ENCODE peak calls at places on chromosome 2, in four cellular contexts. One of them, this sample, is unnamed.

GRCh38 chr2:11746807-11747459 is 501 bp downstream of the LPIN1 start:
- DNase-seq in stimulated activated CD8-positive, alpha-beta memory T cell treated with anti-CD3 and anti-CD28 coated beads, Interleukin-4, amount 100 ng/mL, for 1 hour: no peak
- DNase-seq in prostate gland: peak
- DNase-seq in M059J: peak
- DNase-seq in this sample: peak

GRCh38 chr2:64963719-64964118 is 25.5 kb upstream of the SLC1A4 start:
- DNase-seq in stimulated activated CD8-positive, alpha-beta memory T cell treated with anti-CD3 and anti-CD28 coated beads, Interleukin-4, amount 100 ng/mL, for 1 hour: no peak
- DNase-seq in prostate gland: no peak
- DNase-seq in M059J: no peak
- DNase-seq in this sample: no peak

GRCh38 chr2:199085201-199085750 is 372.5 kb downstream of the SATB2 start:
- DNase-seq in stimulated activated CD8-positive, alpha-beta memory T cell treated with anti-CD3 and anti-CD28 coated beads, Interleukin-4, amount 100 ng/mL, for 1 hour: no peak
- DNase-seq in prostate gland: no peak
- DNase-seq in M059J: peak
- DNase-seq in this sample: peak

GRCh38 chr2:128640847-128641360 is 322.2 kb upstream of the HS6ST1 start:
- DNase-seq in stimulated activated CD8-positive, alpha-beta memory T cell treated with anti-CD3 and anti-CD28 coated beads, Interleukin-4, amount 100 ng/mL, for 1 hour: no peak
- DNase-seq in prostate gland: no peak
- DNase-seq in M059J: no peak
- DNase-seq in this sample: no peak

GRCh38 chr2:134281815-134282419 is 28.0 kb downstream of the MGAT5 start:
- DNase-seq in stimulated activated CD8-positive, alpha-beta memory T cell treated with anti-CD3 and anti-CD28 coated beads, Interleukin-4, amount 100 ng/mL, for 1 hour: no peak
- DNase-seq in prostate gland: no peak
- DNase-seq in M059J: peak
- DNase-seq in this sample: no peak

GRCh38 chr2:150548527-150548926 is 61.1 kb upstream of the RND3 start:
- DNase-seq in stimulated activated CD8-positive, alpha-beta memory T cell treated with anti-CD3 and anti-CD28 coated beads, Interleukin-4, amount 100 ng/mL, for 1 hour: no peak
- DNase-seq in prostate gland: no peak
- DNase-seq in M059J: peak
- DNase-seq in this sample: peak

GRCh38 chr2:20543579-20543887 is 96.7 kb downstream of the RHOB start:
- DNase-seq in stimulated activated CD8-positive, alpha-beta memory T cell treated with anti-CD3 and anti-CD28 coated beads, Interleukin-4, amount 100 ng/mL, for 1 hour: no peak
- DNase-seq in prostate gland: no peak
- DNase-seq in M059J: no peak
- DNase-seq in this sample: no peak

GRCh38 chr2:235496239-235496621 is 2.4 kb downstream of the AGAP1 start:
- DNase-seq in stimulated activated CD8-positive, alpha-beta memory T cell treated with anti-CD3 and anti-CD28 coated beads, Interleukin-4, amount 100 ng/mL, for 1 hour: no peak
- DNase-seq in prostate gland: no peak
- DNase-seq in M059J: peak
- DNase-seq in this sample: peak

GRCh38 chr2:113822087-113822805 is 65.8 kb upstream of the SLC35F5 start:
- DNase-seq in stimulated activated CD8-positive, alpha-beta memory T cell treated with anti-CD3 and anti-CD28 coated beads, Interleukin-4, amount 100 ng/mL, for 1 hour: no peak
- DNase-seq in prostate gland: no peak
- DNase-seq in M059J: peak
- DNase-seq in this sample: no peak

GRCh38 chr2:50084086-50084843 is 930.0 kb upstream of the FSHR start:
- DNase-seq in stimulated activated CD8-positive, alpha-beta memory T cell treated with anti-CD3 and anti-CD28 coated beads, Interleukin-4, amount 100 ng/mL, for 1 hour: no peak
- DNase-seq in prostate gland: no peak
- DNase-seq in M059J: no peak
- DNase-seq in this sample: no peak

GRCh38 chr2:191478754-191479679 is 198.9 kb upstream of the NABP1 start:
- DNase-seq in stimulated activated CD8-positive, alpha-beta memory T cell treated with anti-CD3 and anti-CD28 coated beads, Interleukin-4, amount 100 ng/mL, for 1 hour: no peak
- DNase-seq in prostate gland: peak
- DNase-seq in M059J: no peak
- DNase-seq in this sample: peak

GRCh38 chr2:241354668-241355658 is 1.1 kb upstream of the FARP2 start:
- DNase-seq in stimulated activated CD8-positive, alpha-beta memory T cell treated with anti-CD3 and anti-CD28 coated beads, Interleukin-4, amount 100 ng/mL, for 1 hour: peak
- DNase-seq in prostate gland: peak
- DNase-seq in M059J: peak
- DNase-seq in this sample: peak

GRCh38 chr2:233444501-233444900 is 90.2 kb downstream of the DGKD start:
- DNase-seq in stimulated activated CD8-positive, alpha-beta memory T cell treated with anti-CD3 and anti-CD28 coated beads, Interleukin-4, amount 100 ng/mL, for 1 hour: no peak
- DNase-seq in prostate gland: no peak
- DNase-seq in M059J: no peak
- DNase-seq in this sample: no peak

GRCh38 chr2:128599700-128600099 is 281.0 kb upstream of the HS6ST1 start:
- DNase-seq in stimulated activated CD8-positive, alpha-beta memory T cell treated with anti-CD3 and anti-CD28 coated beads, Interleukin-4, amount 100 ng/mL, for 1 hour: no peak
- DNase-seq in prostate gland: no peak
- DNase-seq in M059J: no peak
- DNase-seq in this sample: no peak

GRCh38 chr2:143433158-143433557 is 303.9 kb downstream of the ARHGAP15 start:
- DNase-seq in stimulated activated CD8-positive, alpha-beta memory T cell treated with anti-CD3 and anti-CD28 coated beads, Interleukin-4, amount 100 ng/mL, for 1 hour: no peak
- DNase-seq in prostate gland: no peak
- DNase-seq in M059J: peak
- DNase-seq in this sample: no peak

GRCh38 chr2:62286089-62286785 is 90.3 kb downstream of the B3GNT2 start:
- DNase-seq in stimulated activated CD8-positive, alpha-beta memory T cell treated with anti-CD3 and anti-CD28 coated beads, Interleukin-4, amount 100 ng/mL, for 1 hour: no peak
- DNase-seq in prostate gland: no peak
- DNase-seq in M059J: no peak
- DNase-seq in this sample: no peak

GRCh38 chr2:126661702-126662465 is 5.9 kb downstream of the GYPC start:
- DNase-seq in stimulated activated CD8-positive, alpha-beta memory T cell treated with anti-CD3 and anti-CD28 coated beads, Interleukin-4, amount 100 ng/mL, for 1 hour: no peak
- DNase-seq in prostate gland: no peak
- DNase-seq in M059J: no peak
- DNase-seq in this sample: no peak

GRCh38 chr2:189442468-189442867 is 1.2 kb downstream of the WDR75 start:
- DNase-seq in stimulated activated CD8-positive, alpha-beta memory T cell treated with anti-CD3 and anti-CD28 coated beads, Interleukin-4, amount 100 ng/mL, for 1 hour: no peak
- DNase-seq in prostate gland: no peak
- DNase-seq in M059J: no peak
- DNase-seq in this sample: no peak

GRCh38 chr2:58107803-58108710 is 61.5 kb downstream of the VRK2 start:
- DNase-seq in stimulated activated CD8-positive, alpha-beta memory T cell treated with anti-CD3 and anti-CD28 coated beads, Interleukin-4, amount 100 ng/mL, for 1 hour: no peak
- DNase-seq in prostate gland: no peak
- DNase-seq in M059J: peak
- DNase-seq in this sample: peak

This sample was measured in GM23248.